ENCODE peak calls at places on chromosomes 13 and 19, in five cellular contexts. One of them, this sample, is unnamed.

GRCh38 chr19:1221141-1221903 is 15.7 kb downstream of the STK11 start:
- DNase-seq in stimulated activated effector memory CD8-positive, alpha-beta T cell treated with anti-CD3 and anti-CD28 coated beads, Interleukin-12 subunit alpha, Interleukin-12 subunit beta, amount 100 ng/mL, for 72 hours: no peak
- DNase-seq in HT1080: no peak
- DNase-seq in central memory CD8-positive, alpha-beta T cell: no peak
- DNase-seq in NCI-H2081: no peak
- DNase-seq in this sample: no peak

GRCh38 chr19:5073153-5073844 is 104.4 kb downstream of the KDM4B start:
- DNase-seq in stimulated activated effector memory CD8-positive, alpha-beta T cell treated with anti-CD3 and anti-CD28 coated beads, Interleukin-12 subunit alpha, Interleukin-12 subunit beta, amount 100 ng/mL, for 72 hours: no peak
- DNase-seq in central memory CD8-positive, alpha-beta T cell: no peak
- DNase-seq in NCI-H2081: no peak
- DNase-seq in HT1080: no peak
- DNase-seq in this sample: no peak

GRCh38 chr13:38538412-38538811 is 148.5 kb upstream of the FREM2 start:
- DNase-seq in central memory CD8-positive, alpha-beta T cell: no peak
- DNase-seq in HT1080: no peak
- DNase-seq in NCI-H2081: peak; percentile 61
- DNase-seq in stimulated activated effector memory CD8-positive, alpha-beta T cell treated with anti-CD3 and anti-CD28 coated beads, Interleukin-12 subunit alpha, Interleukin-12 subunit beta, amount 100 ng/mL, for 72 hours: no peak
- DNase-seq in this sample: peak; percentile 33

GRCh38 chr19:30873003-30873402 is 476.2 kb downstream of the TSHZ3 start:
- DNase-seq in central memory CD8-positive, alpha-beta T cell: no peak
- DNase-seq in NCI-H2081: no peak
- DNase-seq in HT1080: no peak
- DNase-seq in stimulated activated effector memory CD8-positive, alpha-beta T cell treated with anti-CD3 and anti-CD28 coated beads, Interleukin-12 subunit alpha, Interleukin-12 subunit beta, amount 100 ng/mL, for 72 hours: no peak
- DNase-seq in this sample: no peak

GRCh38 chr19:18669524-18669817 is 14.0 kb upstream of the CRTC1 start:
- DNase-seq in central memory CD8-positive, alpha-beta T cell: no peak
- DNase-seq in stimulated activated effector memory CD8-positive, alpha-beta T cell treated with anti-CD3 and anti-CD28 coated beads, Interleukin-12 subunit alpha, Interleukin-12 subunit beta, amount 100 ng/mL, for 72 hours: no peak
- DNase-seq in NCI-H2081: no peak
- DNase-seq in HT1080: no peak
- DNase-seq in this sample: no peak

GRCh38 chr19:46394398-46394797 is 19.0 kb downstream of the CCDC8 start:
- DNase-seq in central memory CD8-positive, alpha-beta T cell: no peak
- DNase-seq in stimulated activated effector memory CD8-positive, alpha-beta T cell treated with anti-CD3 and anti-CD28 coated beads, Interleukin-12 subunit alpha, Interleukin-12 subunit beta, amount 100 ng/mL, for 72 hours: no peak
- DNase-seq in HT1080: no peak
- DNase-seq in NCI-H2081: no peak
- DNase-seq in this sample: no peak

GRCh38 chr13:46386426-46386995 is 541 bp downstream of the RUBCNL start:
- DNase-seq in NCI-H2081: no peak
- DNase-seq in HT1080: no peak
- DNase-seq in stimulated activated effector memory CD8-positive, alpha-beta T cell treated with anti-CD3 and anti-CD28 coated beads, Interleukin-12 subunit alpha, Interleukin-12 subunit beta, amount 100 ng/mL, for 72 hours: no peak
- DNase-seq in central memory CD8-positive, alpha-beta T cell: no peak
- DNase-seq in this sample: no peak

GRCh38 chr13:110797230-110797877 is 83.9 kb downstream of the ING1 start:
- DNase-seq in NCI-H2081: peak; percentile 33
- DNase-seq in central memory CD8-positive, alpha-beta T cell: no peak
- DNase-seq in HT1080: peak; percentile 27
- DNase-seq in stimulated activated effector memory CD8-positive, alpha-beta T cell treated with anti-CD3 and anti-CD28 coated beads, Interleukin-12 subunit alpha, Interleukin-12 subunit beta, amount 100 ng/mL, for 72 hours: no peak
- DNase-seq in this sample: no peak

GRCh38 chr13:27744861-27745260 is 47.4 kb upstream of the GSX1 start:
- DNase-seq in central memory CD8-positive, alpha-beta T cell: no peak
- DNase-seq in stimulated activated effector memory CD8-positive, alpha-beta T cell treated with anti-CD3 and anti-CD28 coated beads, Interleukin-12 subunit alpha, Interleukin-12 subunit beta, amount 100 ng/mL, for 72 hours: no peak
- DNase-seq in HT1080: no peak
- DNase-seq in NCI-H2081: no peak
- DNase-seq in this sample: no peak

This sample was measured in iPS DF 19.7.